ENCODE peak calls at places on chromosome 1, in seven cellular contexts. One of them, this sample, is unnamed.

GRCh38 chr1:151293093-151293492 is 11.0 kb downstream of the ZNF687 start:
- DNase-seq in EL: no peak
- DNase-seq in fibroblast of lung: no peak
- DNase-seq in epithelial cell of esophagus: no peak
- DNase-seq in RWPE1: no peak
- DNase-seq in retina: no peak
- DNase-seq in HuH-7.5: no peak
- DNase-seq in this sample: no peak

GRCh38 chr1:201763439-201764140 is 65.4 kb upstream of the IPO9 start:
- DNase-seq in EL: peak
- DNase-seq in fibroblast of lung: peak
- DNase-seq in epithelial cell of esophagus: no peak
- DNase-seq in RWPE1: no peak
- DNase-seq in retina: no peak
- DNase-seq in HuH-7.5: no peak
- DNase-seq in this sample: no peak

GRCh38 chr1:21397813-21398188 is 42.1 kb upstream of the NBPF3 start:
- DNase-seq in EL: no peak
- DNase-seq in fibroblast of lung: no peak
- DNase-seq in epithelial cell of esophagus: no peak
- DNase-seq in RWPE1: no peak
- DNase-seq in retina: peak
- DNase-seq in HuH-7.5: no peak
- DNase-seq in this sample: no peak

GRCh38 chr1:230773396-230774033 is 26.3 kb downstream of the CAPN9 start:
- DNase-seq in EL: no peak
- DNase-seq in fibroblast of lung: no peak
- DNase-seq in epithelial cell of esophagus: no peak
- DNase-seq in RWPE1: no peak
- DNase-seq in retina: no peak
- DNase-seq in HuH-7.5: no peak
- DNase-seq in this sample: no peak

GRCh38 chr1:93694833-93695232 is 13.2 kb upstream of the BCAR3 start:
- DNase-seq in EL: peak
- DNase-seq in fibroblast of lung: no peak
- DNase-seq in epithelial cell of esophagus: peak
- DNase-seq in RWPE1: peak
- DNase-seq in retina: no peak
- DNase-seq in HuH-7.5: no peak
- DNase-seq in this sample: no peak

GRCh38 chr1:167273027-167273800 is 52.5 kb downstream of the POU2F1 start:
- DNase-seq in EL: peak
- DNase-seq in fibroblast of lung: peak
- DNase-seq in epithelial cell of esophagus: peak
- DNase-seq in RWPE1: no peak
- DNase-seq in retina: peak
- DNase-seq in HuH-7.5: no peak
- DNase-seq in this sample: no peak

GRCh38 chr1:219354962-219355361 is 181.3 kb downstream of the LYPLAL1 start:
- DNase-seq in EL: no peak
- DNase-seq in fibroblast of lung: no peak
- DNase-seq in epithelial cell of esophagus: no peak
- DNase-seq in RWPE1: no peak
- DNase-seq in retina: no peak
- DNase-seq in HuH-7.5: no peak
- DNase-seq in this sample: no peak

GRCh38 chr1:153545067-153546055 is at the start of gene S100A4:
- DNase-seq in EL: peak
- DNase-seq in fibroblast of lung: peak
- DNase-seq in epithelial cell of esophagus: peak
- DNase-seq in RWPE1: peak
- DNase-seq in retina: peak
- DNase-seq in HuH-7.5: peak
- DNase-seq in this sample: peak

GRCh38 chr1:180926164-180926981 is 13.7 kb downstream of the KIAA1614 start:
- DNase-seq in EL: peak
- DNase-seq in fibroblast of lung: peak
- DNase-seq in epithelial cell of esophagus: no peak
- DNase-seq in RWPE1: no peak
- DNase-seq in retina: peak
- DNase-seq in HuH-7.5: no peak
- DNase-seq in this sample: no peak

GRCh38 chr1:98981917-98982513 is 22.6 kb downstream of the PLPPR5 start:
- DNase-seq in EL: peak
- DNase-seq in fibroblast of lung: peak
- DNase-seq in epithelial cell of esophagus: peak
- DNase-seq in RWPE1: peak
- DNase-seq in retina: no peak
- DNase-seq in HuH-7.5: no peak
- DNase-seq in this sample: no peak

GRCh38 chr1:155979525-155980343 is 1.4 kb upstream of the ARHGEF2 start:
- DNase-seq in EL: peak
- DNase-seq in fibroblast of lung: no peak
- DNase-seq in epithelial cell of esophagus: no peak
- DNase-seq in RWPE1: no peak
- DNase-seq in retina: no peak
- DNase-seq in HuH-7.5: no peak
- DNase-seq in this sample: peak

GRCh38 chr1:202280595-202280994 is 61.1 kb downstream of the UBE2T start:
- DNase-seq in EL: no peak
- DNase-seq in fibroblast of lung: no peak
- DNase-seq in epithelial cell of esophagus: no peak
- DNase-seq in RWPE1: no peak
- DNase-seq in retina: no peak
- DNase-seq in HuH-7.5: no peak
- DNase-seq in this sample: no peak

GRCh38 chr1:117836069-117836468 is 93.4 kb downstream of the GDAP2 start:
- DNase-seq in EL: no peak
- DNase-seq in fibroblast of lung: no peak
- DNase-seq in epithelial cell of esophagus: no peak
- DNase-seq in RWPE1: no peak
- DNase-seq in retina: no peak
- DNase-seq in HuH-7.5: no peak
- DNase-seq in this sample: no peak

GRCh38 chr1:162485236-162485635 is 12.4 kb upstream of the UHMK1 start:
- DNase-seq in EL: peak
- DNase-seq in fibroblast of lung: peak
- DNase-seq in epithelial cell of esophagus: peak
- DNase-seq in RWPE1: no peak
- DNase-seq in retina: no peak
- DNase-seq in HuH-7.5: no peak
- DNase-seq in this sample: no peak

GRCh38 chr1:230101556-230101955 is 34.5 kb downstream of the GALNT2 start:
- DNase-seq in EL: no peak
- DNase-seq in fibroblast of lung: peak
- DNase-seq in epithelial cell of esophagus: no peak
- DNase-seq in RWPE1: no peak
- DNase-seq in retina: no peak
- DNase-seq in HuH-7.5: no peak
- DNase-seq in this sample: no peak

GRCh38 chr1:171799166-171799565 is 17.7 kb downstream of the METTL13 start:
- DNase-seq in EL: no peak
- DNase-seq in fibroblast of lung: no peak
- DNase-seq in epithelial cell of esophagus: no peak
- DNase-seq in RWPE1: no peak
- DNase-seq in retina: no peak
- DNase-seq in HuH-7.5: no peak
- DNase-seq in this sample: no peak

GRCh38 chr1:217343907-217344306 is 287.0 kb downstream of the GPATCH2 start:
- DNase-seq in EL: no peak
- DNase-seq in fibroblast of lung: no peak
- DNase-seq in epithelial cell of esophagus: no peak
- DNase-seq in RWPE1: no peak
- DNase-seq in retina: peak
- DNase-seq in HuH-7.5: no peak
- DNase-seq in this sample: no peak

GRCh38 chr1:2003564-2004131 is at the start of gene CFAP74:
- DNase-seq in EL: peak
- DNase-seq in fibroblast of lung: peak
- DNase-seq in epithelial cell of esophagus: no peak
- DNase-seq in RWPE1: no peak
- DNase-seq in retina: peak
- DNase-seq in HuH-7.5: no peak
- DNase-seq in this sample: no peak

GRCh38 chr1:20730690-20731056 is 1.8 kb downstream of the SH2D5 start:
- DNase-seq in EL: no peak
- DNase-seq in fibroblast of lung: no peak
- DNase-seq in epithelial cell of esophagus: no peak
- DNase-seq in RWPE1: no peak
- DNase-seq in retina: no peak
- DNase-seq in HuH-7.5: no peak
- DNase-seq in this sample: no peak

GRCh38 chr1:5976231-5976630 is 16.0 kb downstream of the NPHP4 start:
- DNase-seq in EL: no peak
- DNase-seq in fibroblast of lung: no peak
- DNase-seq in epithelial cell of esophagus: no peak
- DNase-seq in RWPE1: no peak
- DNase-seq in retina: no peak
- DNase-seq in HuH-7.5: no peak
- DNase-seq in this sample: no peak

GRCh38 chr1:111513410-111514020 is 10.1 kb upstream of the ADORA3 start:
- DNase-seq in EL: no peak
- DNase-seq in fibroblast of lung: no peak
- DNase-seq in epithelial cell of esophagus: no peak
- DNase-seq in RWPE1: no peak
- DNase-seq in retina: no peak
- DNase-seq in HuH-7.5: no peak
- DNase-seq in this sample: no peak

GRCh38 chr1:112706505-112707216 is at the start of gene RHOC:
- DNase-seq in EL: peak
- DNase-seq in fibroblast of lung: peak
- DNase-seq in epithelial cell of esophagus: peak
- DNase-seq in RWPE1: peak
- DNase-seq in retina: peak
- DNase-seq in HuH-7.5: peak
- DNase-seq in this sample: peak

GRCh38 chr1:216824511-216824910 is 101.3 kb upstream of the ESRRG start:
- DNase-seq in EL: peak
- DNase-seq in fibroblast of lung: peak
- DNase-seq in epithelial cell of esophagus: peak
- DNase-seq in RWPE1: no peak
- DNase-seq in retina: no peak
- DNase-seq in HuH-7.5: no peak
- DNase-seq in this sample: no peak

GRCh38 chr1:224377676-224378006 is 21.0 kb downstream of the CNIH4 start:
- DNase-seq in EL: peak
- DNase-seq in fibroblast of lung: peak
- DNase-seq in epithelial cell of esophagus: peak
- DNase-seq in RWPE1: peak
- DNase-seq in retina: no peak
- DNase-seq in HuH-7.5: no peak
- DNase-seq in this sample: peak

GRCh38 chr1:27538793-27539192 is 48.8 kb upstream of the WASF2 start:
- DNase-seq in EL: peak
- DNase-seq in fibroblast of lung: peak
- DNase-seq in epithelial cell of esophagus: peak
- DNase-seq in RWPE1: peak
- DNase-seq in retina: no peak
- DNase-seq in HuH-7.5: no peak
- DNase-seq in this sample: no peak

GRCh38 chr1:223155153-223155552 is 12.1 kb upstream of the TLR5 start:
- DNase-seq in EL: no peak
- DNase-seq in fibroblast of lung: no peak
- DNase-seq in epithelial cell of esophagus: no peak
- DNase-seq in RWPE1: no peak
- DNase-seq in retina: no peak
- DNase-seq in HuH-7.5: no peak
- DNase-seq in this sample: peak

GRCh38 chr1:46477153-46477929 is 12.3 kb upstream of the DMBX1 start:
- DNase-seq in EL: peak
- DNase-seq in fibroblast of lung: peak
- DNase-seq in epithelial cell of esophagus: peak
- DNase-seq in RWPE1: peak
- DNase-seq in retina: peak
- DNase-seq in HuH-7.5: peak
- DNase-seq in this sample: peak

GRCh38 chr1:236111527-236112331 is 30.6 kb upstream of the GPR137B start:
- DNase-seq in EL: no peak
- DNase-seq in fibroblast of lung: no peak
- DNase-seq in epithelial cell of esophagus: no peak
- DNase-seq in RWPE1: no peak
- DNase-seq in retina: no peak
- DNase-seq in HuH-7.5: no peak
- DNase-seq in this sample: no peak

GRCh38 chr1:58618303-58618702 is 41.3 kb upstream of the TACSTD2 start:
- DNase-seq in EL: peak
- DNase-seq in fibroblast of lung: peak
- DNase-seq in epithelial cell of esophagus: peak
- DNase-seq in RWPE1: peak
- DNase-seq in retina: no peak
- DNase-seq in HuH-7.5: no peak
- DNase-seq in this sample: peak

GRCh38 chr1:1397839-1398523 is 1.2 kb downstream of the CCNL2 start:
- DNase-seq in EL: no peak
- DNase-seq in fibroblast of lung: peak
- DNase-seq in epithelial cell of esophagus: peak
- DNase-seq in RWPE1: no peak
- DNase-seq in retina: no peak
- DNase-seq in HuH-7.5: no peak
- DNase-seq in this sample: peak

GRCh38 chr1:215005078-215005477 is 77.5 kb upstream of the KCNK2 start:
- DNase-seq in EL: peak
- DNase-seq in fibroblast of lung: peak
- DNase-seq in epithelial cell of esophagus: no peak
- DNase-seq in RWPE1: no peak
- DNase-seq in retina: no peak
- DNase-seq in HuH-7.5: no peak
- DNase-seq in this sample: no peak

GRCh38 chr1:184210048-184210447 is 158.5 kb downstream of the TSEN15 start:
- DNase-seq in EL: peak
- DNase-seq in fibroblast of lung: peak
- DNase-seq in epithelial cell of esophagus: no peak
- DNase-seq in RWPE1: no peak
- DNase-seq in retina: peak
- DNase-seq in HuH-7.5: no peak
- DNase-seq in this sample: no peak

GRCh38 chr1:153677718-153678518 is 570 bp upstream of the NPR1 start:
- DNase-seq in EL: peak
- DNase-seq in fibroblast of lung: peak
- DNase-seq in epithelial cell of esophagus: peak
- DNase-seq in RWPE1: peak
- DNase-seq in retina: peak
- DNase-seq in HuH-7.5: peak
- DNase-seq in this sample: peak

GRCh38 chr1:202576816-202577215 is 133.4 kb downstream of the SYT2 start:
- DNase-seq in EL: peak
- DNase-seq in fibroblast of lung: peak
- DNase-seq in epithelial cell of esophagus: peak
- DNase-seq in RWPE1: no peak
- DNase-seq in retina: no peak
- DNase-seq in HuH-7.5: no peak
- DNase-seq in this sample: no peak